ENCODE peak calls at places on chromosomes 12 and 14, in eight cellular contexts. D is omental fat pad, G is H9, N is AG04450, X is glutamatergic neuron, E is GM13977, Q is fibroblast of pulmonary artery, K is Peyer's patch. I is an unnamed sample.

GRCh38 chr14:89349196-89350008 is 67.6 kb downstream of the FOXN3 start:
- DNase-seq in K (no peak), D (no peak), G (peak), N (no peak), Q (peak), E (no peak), X (peak), I (no peak)

GRCh38 chr14:51867753-51868152 is 7.3 kb downstream of the GNG2 start:
- DNase-seq in D (no peak), Q (no peak), G (no peak), E (no peak), N (no peak), X (no peak), K (no peak), I (no peak)

GRCh38 chr14:38404100-38404541 is 148.2 kb upstream of the CLEC14A start:
- DNase-seq in D (no peak), K (no peak), Q (peak), N (peak), G (no peak), X (no peak), E (no peak), I (no peak)

GRCh38 chr14:88572117-88572516 is 9.3 kb downstream of the ZC3H14 start:
- DNase-seq in E (no peak), K (no peak), G (no peak), N (no peak), D (no peak), Q (no peak), X (no peak), I (no peak)

GRCh38 chr12:76558684-76559276 is 791 bp downstream of the OSBPL8 start:
- DNase-seq in Q (peak), X (peak), K (peak), G (peak), E (peak), D (no peak), N (no peak), I (no peak)

GRCh38 chr12:14240873-14241220 is 124.6 kb upstream of the ATF7IP start:
- DNase-seq in N (no peak), K (no peak), E (no peak), X (no peak), D (no peak), G (no peak), Q (no peak), I (no peak)

GRCh38 chr14:91945776-91946305 is 1.7 kb downstream of the FBLN5 start:
- DNase-seq in K (no peak), Q (no peak), E (no peak), N (no peak), D (no peak), X (no peak), G (no peak), I (no peak)

GRCh38 chr12:104309446-104309993 is 6.0 kb downstream of the EID3 start:
- DNase-seq in Q (no peak), D (no peak), G (no peak), E (no peak), K (no peak), X (no peak), N (no peak), I (no peak)

GRCh38 chr12:9509464-9510166 is 98.1 kb downstream of the KLRB1 start:
- DNase-seq in E (no peak), D (no peak), K (no peak), N (peak), X (no peak), Q (peak), G (no peak), I (no peak)

GRCh38 chr14:76761198-76761848 is at the start of gene VASH1:
- DNase-seq in G (peak), N (peak), D (no peak), K (peak), Q (peak), X (peak), E (peak), I (no peak)

GRCh38 chr12:131682511-131682895 is 28.4 kb upstream of the SFSWAP start:
- DNase-seq in Q (no peak), K (no peak), D (no peak), G (no peak), E (no peak), X (no peak), N (no peak), I (no peak)

GRCh38 chr12:23855813-23856212 is 93.7 kb downstream of the SOX5 start:
- DNase-seq in X (no peak), K (no peak), G (no peak), Q (no peak), E (no peak), N (no peak), D (no peak), I (no peak)

GRCh38 chr14:55107766-55108554 is 21.1 kb upstream of the LGALS3 start:
- DNase-seq in E (peak), G (peak), X (peak), Q (peak), N (peak), K (peak), D (peak), I (no peak)

GRCh38 chr12:80692114-80692513 is 15.3 kb upstream of the MYF6 start:
- DNase-seq in N (no peak), D (no peak), X (no peak), Q (no peak), K (no peak), E (no peak), G (no peak), I (no peak)

GRCh38 chr12:4091001-4091789 is 182.4 kb upstream of the CCND2 start:
- DNase-seq in Q (no peak), N (no peak), K (no peak), X (no peak), D (no peak), E (no peak), G (no peak), I (no peak)

GRCh38 chr12:49909826-49910225 is 6.1 kb upstream of the FAIM2 start:
- DNase-seq in K (no peak), G (peak), N (no peak), X (no peak), Q (peak), E (no peak), D (no peak), I (no peak)

GRCh38 chr12:53063708-53064612 is 14.1 kb downstream of the TNS2 start:
- DNase-seq in K (no peak), N (no peak), D (peak), G (no peak), X (no peak), Q (peak), E (no peak), I (no peak)

GRCh38 chr12:87687362-87687761 is 341.8 kb downstream of the C12orf50 start:
- DNase-seq in G (peak), Q (peak), N (peak), D (no peak), K (no peak), E (no peak), X (no peak), I (no peak)

GRCh38 chr12:115771065-115771464 is 506.4 kb downstream of the MED13L start:
- DNase-seq in E (no peak), X (no peak), Q (peak), N (no peak), D (no peak), G (peak), K (no peak), I (no peak)

GRCh38 chr14:68312884-68313725 is 479.8 kb downstream of the ZFP36L1 start:
- DNase-seq in Q (no peak), G (no peak), D (no peak), K (peak), X (no peak), N (no peak), E (peak), I (peak)

GRCh38 chr12:43964966-43965365 is 129.1 kb downstream of the TMEM117 start:
- DNase-seq in G (no peak), D (no peak), K (no peak), Q (peak), X (no peak), N (no peak), E (no peak), I (no peak)

GRCh38 chr12:11959117-11959823 is 111.5 kb upstream of the BCL2L14 start:
- DNase-seq in Q (no peak), X (no peak), E (no peak), N (no peak), K (no peak), D (no peak), G (no peak), I (no peak)

GRCh38 chr12:116539905-116540482 is 19.2 kb upstream of the MAP1LC3B2 start:
- DNase-seq in G (peak), E (no peak), Q (peak), X (no peak), N (peak), D (peak), K (no peak), I (no peak)

GRCh38 chr14:25607095-25607657 is 557.2 kb upstream of the STXBP6 start:
- DNase-seq in D (no peak), X (no peak), E (no peak), K (no peak), N (no peak), Q (no peak), G (no peak), I (no peak)

GRCh38 chr12:62715086-62715786 is 219.7 kb downstream of the PPM1H start:
- DNase-seq in G (no peak), D (no peak), E (no peak), X (no peak), K (no peak), N (no peak), Q (no peak), I (no peak)

GRCh38 chr12:100926669-100927248 is 132.2 kb downstream of the ANO4 start:
- DNase-seq in G (peak), K (no peak), N (no peak), E (no peak), X (peak), Q (peak), D (no peak), I (no peak)

GRCh38 chr12:51818567-51819300 is 29.8 kb downstream of the FIGNL2 start:
- DNase-seq in E (no peak), D (no peak), G (no peak), Q (peak), X (no peak), N (peak), K (no peak), I (no peak)

GRCh38 chr12:43309845-43310405 is 242.1 kb downstream of the ADAMTS20 start:
- DNase-seq in K (no peak), Q (no peak), X (no peak), N (peak), G (no peak), D (no peak), E (no peak), I (no peak)

GRCh38 chr14:101068293-101068957 is 164.9 kb upstream of the RTL1 start:
- DNase-seq in Q (no peak), K (peak), X (peak), G (peak), E (no peak), D (peak), N (no peak), I (no peak)

GRCh38 chr14:66038214-66038977 is 447.8 kb upstream of the CCDC196 start:
- DNase-seq in G (no peak), K (no peak), X (no peak), D (no peak), N (no peak), Q (peak), E (no peak), I (no peak)

GRCh38 chr14:64929003-64929337 is 13.6 kb downstream of the GPX2 start:
- DNase-seq in N (no peak), D (no peak), E (no peak), Q (no peak), X (no peak), G (no peak), K (no peak), I (no peak)

DNA sequence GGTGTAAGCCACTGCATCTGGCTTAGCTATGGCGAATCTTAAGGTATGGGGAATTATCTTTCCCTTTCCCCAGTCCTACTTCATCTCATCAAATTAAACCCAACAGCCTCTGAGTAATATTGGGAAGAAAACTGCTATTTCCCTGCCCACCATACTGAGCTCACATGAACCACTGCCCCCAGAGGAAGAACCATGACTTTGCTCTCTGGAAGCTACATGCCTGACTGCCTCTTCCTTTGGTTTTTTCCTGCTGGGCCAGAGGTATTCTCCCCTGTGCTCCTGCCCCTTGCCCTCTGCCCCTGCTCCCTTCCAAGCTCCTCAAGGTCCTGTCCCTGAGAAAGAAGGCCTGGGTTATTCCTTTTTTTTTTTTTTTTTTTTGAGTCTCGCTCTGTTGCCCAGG is 15.2 kb downstream of the RILPL2 start:
- DNase-seq in G (no peak), E (no peak), K (no peak), X (no peak), Q (no peak), D (no peak), N (no peak), I (no peak)
- TF ChIP-seq CTCF in G (peak), E (no peak), K (no peak), X (no peak), Q (no peak), D (no peak), N (no peak), I (peak)

GRCh38 chr12:55743967-55744931 is 1.3 kb downstream of the GDF11 start:
- DNase-seq in D (no peak), Q (no peak), K (no peak), X (peak), N (no peak), E (no peak), G (no peak), I (no peak)

GRCh38 chr12:55741978-55742377 is 944 bp upstream of the GDF11 start:
- DNase-seq in Q (no peak), X (no peak), K (no peak), G (no peak), E (no peak), D (no peak), N (no peak), I (no peak)

GRCh38 chr12:55742719-55743130 is at the start of gene GDF11:
- DNase-seq in D (no peak), E (peak), N (no peak), K (peak), X (peak), Q (peak), G (peak), I (no peak)

GRCh38 chr12:55745361-55746146 is 2.6 kb downstream of the GDF11 start:
- DNase-seq in X (peak), N (no peak), G (peak), D (no peak), K (no peak), E (no peak), Q (peak), I (no peak)

DNA sequence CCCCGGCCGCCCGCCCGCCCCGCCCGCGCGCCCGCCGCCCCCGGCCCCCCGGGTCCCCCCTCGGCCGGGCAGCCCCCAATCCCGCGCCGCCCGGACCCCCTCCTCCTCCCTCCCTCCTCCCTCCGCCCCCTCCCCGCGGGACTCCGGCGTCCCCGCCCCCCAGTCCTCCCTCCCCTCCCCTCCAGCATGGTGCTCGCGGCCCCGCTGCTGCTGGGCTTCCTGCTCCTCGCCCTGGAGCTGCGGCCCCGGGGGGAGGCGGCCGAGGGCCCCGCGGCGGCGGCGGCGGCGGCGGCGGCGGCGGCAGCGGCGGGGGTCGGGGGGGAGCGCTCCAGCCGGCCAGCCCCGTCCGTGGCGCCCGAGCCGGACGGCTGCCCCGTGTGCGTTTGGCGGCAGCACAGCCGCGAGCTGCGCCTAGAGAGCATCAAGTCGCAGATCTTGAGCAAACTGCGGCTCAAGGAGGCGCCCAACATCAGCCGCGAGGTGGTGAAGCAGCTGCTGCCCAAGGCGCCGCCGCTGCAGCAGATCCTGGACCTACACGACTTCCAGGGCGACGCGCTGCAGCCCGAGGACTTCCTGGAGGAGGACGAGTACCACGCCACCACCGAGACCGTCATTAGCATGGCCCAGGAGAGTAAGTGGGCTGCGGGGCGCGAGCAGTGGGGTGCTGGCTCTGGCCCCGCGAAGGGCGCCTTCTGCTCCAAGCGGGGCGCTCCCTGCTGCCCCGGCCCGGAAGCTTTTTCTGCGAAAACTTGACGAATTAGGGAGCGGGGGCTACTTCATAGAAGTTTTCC is 404 bp downstream of the GDF11 start:
- DNase-seq in E (peak), G (peak), K (peak), N (no peak), X (peak), Q (peak), D (no peak), I (no peak)
- TF ChIP-seq CTCF in E (peak), G (no peak), K (peak), N (no peak), X (no peak), Q (peak), D (no peak), I (no peak)

GRCh38 chr14:75591331-75591946 is 13.0 kb downstream of the FLVCR2 start:
- DNase-seq in K (no peak), N (no peak), D (no peak), Q (no peak), E (no peak), X (no peak), G (no peak), I (no peak)
- TF ChIP-seq CTCF in K (no peak), N (no peak), D (no peak), Q (no peak), E (no peak), X (no peak), G (peak), I (no peak)

DNA sequence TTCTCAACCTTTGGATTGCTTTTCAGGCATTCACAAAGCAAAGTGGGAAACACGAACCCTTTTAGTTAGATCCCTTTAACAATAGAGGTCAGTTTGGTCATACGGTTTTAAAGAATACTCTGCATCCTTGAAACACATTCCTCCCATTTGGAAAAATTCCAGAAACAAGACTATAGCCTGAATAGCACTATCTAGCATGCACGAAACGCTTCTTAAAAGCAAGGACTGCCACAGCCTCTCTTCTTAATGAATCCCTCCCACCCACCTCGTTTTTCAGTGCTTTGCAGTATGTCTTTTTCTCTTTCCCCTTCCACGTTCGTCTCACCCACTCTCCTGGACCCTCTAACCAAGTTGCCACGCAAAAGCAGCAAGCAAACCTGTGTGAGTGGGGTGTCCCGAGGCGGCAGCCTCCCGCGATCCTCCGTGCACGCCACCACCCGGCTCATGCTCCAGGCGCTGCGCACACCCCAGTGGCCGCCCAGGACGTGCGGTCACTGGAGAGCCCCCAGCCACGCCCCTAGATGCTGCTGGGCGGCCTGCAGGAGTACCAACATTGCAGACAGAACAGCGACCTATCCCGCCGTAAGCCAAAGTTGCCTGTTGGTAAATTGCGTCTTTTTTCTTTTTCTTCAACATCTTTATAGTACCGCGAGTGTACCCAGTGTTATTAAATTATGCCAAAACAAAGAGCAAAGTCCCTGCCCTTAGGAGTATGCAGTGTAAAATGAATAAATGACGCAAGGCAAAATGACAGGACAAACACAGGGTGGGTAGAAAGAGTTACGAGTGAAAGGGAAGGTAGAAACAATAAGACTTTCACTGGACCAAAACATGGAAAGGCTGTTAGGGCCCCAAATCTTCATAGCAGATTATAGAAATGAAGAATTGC is at the start of gene SLC38A4:
- DNase-seq in E (no peak), Q (peak), K (no peak), G (peak), D (no peak), X (peak), N (no peak), I (no peak)
- TF ChIP-seq CTCF in E (no peak), Q (peak), K (no peak), G (peak), D (no peak), X (no peak), N (peak), I (no peak)

GRCh38 chr12:121531356-121531750 is 49.5 kb downstream of the KDM2B start:
- DNase-seq in G (no peak), N (no peak), Q (no peak), D (no peak), E (no peak), X (no peak), K (no peak), I (no peak)
- TF ChIP-seq CTCF in G (no peak), N (no peak), Q (no peak), D (no peak), E (no peak), X (no peak), K (no peak), I (no peak)

GRCh38 chr14:94707494-94707893 is 62.4 kb downstream of the GSC start:
- DNase-seq in X (no peak), N (no peak), Q (no peak), E (no peak), D (no peak), G (peak), K (no peak), I (no peak)
- TF ChIP-seq CTCF in X (no peak), N (peak), Q (no peak), E (no peak), D (no peak), G (peak), K (no peak), I (no peak)

GRCh38 chr12:5884846-5885245 is 60.2 kb downstream of the ANO2 start:
- DNase-seq in Q (no peak), G (no peak), N (no peak), D (no peak), E (no peak), K (no peak), X (no peak), I (no peak)

GRCh38 chr12:5888816-5889315 is 56.2 kb downstream of the ANO2 start:
- DNase-seq in K (no peak), G (peak), E (no peak), Q (no peak), N (no peak), D (no peak), X (no peak), I (no peak)

GRCh38 chr12:5887758-5888157 is 57.3 kb downstream of the ANO2 start:
- DNase-seq in X (no peak), N (no peak), G (no peak), K (no peak), D (no peak), Q (no peak), E (no peak), I (no peak)

GRCh38 chr12:5884285-5884684 is 60.8 kb downstream of the ANO2 start:
- DNase-seq in E (no peak), X (no peak), K (no peak), D (no peak), Q (no peak), G (peak), N (no peak), I (no peak)

DNA sequence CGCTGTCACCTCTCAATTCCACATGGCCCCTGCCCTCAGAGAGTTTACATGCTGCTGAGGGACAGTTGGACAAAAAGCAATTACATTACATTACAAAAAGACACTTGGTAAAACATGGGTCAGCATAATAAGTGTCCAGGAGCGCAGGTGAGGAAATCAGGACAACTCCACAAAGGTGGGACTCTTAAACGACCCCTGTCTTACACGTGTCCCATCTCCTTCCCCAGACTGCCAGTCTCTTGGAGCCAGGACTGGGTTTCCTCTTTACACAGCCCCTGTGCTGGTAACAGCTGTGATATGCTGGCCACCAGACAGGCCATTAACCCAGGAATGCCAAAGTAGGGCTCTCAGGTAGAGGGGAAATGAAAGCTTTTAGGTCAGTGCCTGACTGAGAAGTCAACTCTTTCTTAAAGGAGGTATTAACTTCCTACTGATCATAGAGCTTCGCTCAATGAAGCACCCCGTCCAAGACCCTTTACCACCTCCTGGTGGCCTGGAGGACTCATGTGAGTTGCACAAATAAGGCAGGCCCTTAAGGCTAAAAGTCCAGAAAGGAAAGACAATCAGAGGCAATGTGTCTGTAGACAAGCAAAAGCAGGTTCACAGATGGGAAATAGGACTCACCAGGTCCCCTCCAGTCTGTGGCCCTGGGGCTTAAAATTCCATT is 55.5 kb downstream of the ANO2 start:
- DNase-seq in X (peak), E (no peak), G (peak), Q (no peak), D (no peak), K (no peak), N (no peak), I (no peak)
- TF ChIP-seq CTCF in X (no peak), E (no peak), G (peak), Q (no peak), D (no peak), K (no peak), N (no peak), I (no peak)

I was measured in GM12864.